ENCODE peak calls at places on chromosome 1, in five cellular contexts. I, G, T, E and L are unnamed samples.

GRCh38 chr1:223759273-223759672 is 46.9 kb downstream of the CAPN2 start:
- DNase-seq in I (no peak), G (peak; percentile 50), T (no peak), E (no peak), L (no peak)

GRCh38 chr1:217713223-217713622 is 82.1 kb downstream of the SPATA17 start:
- DNase-seq in I (no peak), G (no peak), T (no peak), E (no peak), L (no peak)

GRCh38 chr1:103348136-103348535 is 177.4 kb upstream of the RNPC3 start:
- DNase-seq in I (no peak), G (no peak), T (no peak), E (no peak), L (no peak)

GRCh38 chr1:9242338-9242969 is 7.9 kb downstream of the H6PD start:
- DNase-seq in I (peak; percentile 54), G (no peak), T (no peak), E (no peak), L (no peak)

GRCh38 chr1:21822349-21822748 is 10.3 kb downstream of the LDLRAD2 start:
- DNase-seq in I (no peak), G (peak; percentile 96), T (no peak), E (peak; percentile 66), L (no peak)

GRCh38 chr1:55631508-55631907 is 416.3 kb upstream of the USP24 start:
- DNase-seq in I (no peak), G (no peak), T (no peak), E (no peak), L (no peak)

GRCh38 chr1:163885510-163885909 is 563.8 kb downstream of the NUF2 start:
- DNase-seq in I (no peak), G (no peak), T (no peak), E (no peak), L (no peak)

GRCh38 chr1:47841356-47841755 is 155.8 kb downstream of the TRABD2B start:
- DNase-seq in I (no peak), G (no peak), T (no peak), E (no peak), L (no peak)

GRCh38 chr1:181476581-181476980 is 6.7 kb upstream of the CACNA1E start:
- DNase-seq in I (no peak), G (no peak), T (no peak), E (no peak), L (no peak)

GRCh38 chr1:182952677-182953444 is at the start of gene SHCBP1L:
- DNase-seq in I (no peak), G (no peak), T (no peak), E (peak; percentile 25), L (no peak)

GRCh38 chr1:237013608-237014007 is 9.4 kb upstream of the MT1HL1 start:
- DNase-seq in I (no peak), G (no peak), T (no peak), E (no peak), L (no peak)
- TF ChIP-seq YY1 in I (no peak), G (no peak), T (no peak), E (no peak), L (no peak)

GRCh38 chr1:147624011-147624410 is 46.3 kb downstream of the ACP6 start:
- DNase-seq in I (no peak), G (no peak), T (no peak), E (no peak), L (no peak)
- TF ChIP-seq YY1 in I (no peak), G (no peak), T (no peak), E (no peak), L (no peak)

GRCh38 chr1:202501281-202501680 is 152.8 kb downstream of the PPP1R12B start:
- DNase-seq in I (peak; percentile 31), G (no peak), T (peak; percentile 12), E (peak; percentile 7), L (peak; percentile 28)

GRCh38 chr1:202498542-202498941 is 150.0 kb downstream of the PPP1R12B start:
- DNase-seq in I (no peak), G (no peak), T (no peak), E (no peak), L (peak; percentile 11)
- TF ChIP-seq YY1 in I (no peak), G (no peak), T (no peak), E (no peak), L (no peak)

DNA sequence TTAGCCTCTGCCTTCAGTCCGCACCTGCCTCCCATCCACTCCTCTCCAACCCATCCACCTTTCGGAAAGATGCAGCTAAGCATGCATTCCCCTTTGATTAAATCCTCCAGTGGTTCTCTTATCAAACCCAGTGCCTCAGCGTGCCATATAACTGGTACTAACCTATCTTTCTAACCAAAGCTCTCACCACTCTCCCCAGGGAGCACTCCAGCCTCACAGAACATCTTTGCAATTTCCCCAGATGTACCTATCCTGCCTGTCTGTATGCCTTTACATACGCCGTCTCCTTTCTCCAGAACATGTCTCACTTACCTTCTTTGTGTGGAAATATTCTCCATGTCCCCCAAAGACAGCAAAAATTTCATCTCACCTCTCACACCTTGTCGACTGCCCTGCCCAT is 80.0 kb downstream of the SLC25A24 start:
- DNase-seq in I (no peak), G (no peak), T (no peak), E (no peak), L (no peak)
- TF ChIP-seq YY1 in I (no peak), G (no peak), T (no peak), E (no peak), L (no peak)

DNA sequence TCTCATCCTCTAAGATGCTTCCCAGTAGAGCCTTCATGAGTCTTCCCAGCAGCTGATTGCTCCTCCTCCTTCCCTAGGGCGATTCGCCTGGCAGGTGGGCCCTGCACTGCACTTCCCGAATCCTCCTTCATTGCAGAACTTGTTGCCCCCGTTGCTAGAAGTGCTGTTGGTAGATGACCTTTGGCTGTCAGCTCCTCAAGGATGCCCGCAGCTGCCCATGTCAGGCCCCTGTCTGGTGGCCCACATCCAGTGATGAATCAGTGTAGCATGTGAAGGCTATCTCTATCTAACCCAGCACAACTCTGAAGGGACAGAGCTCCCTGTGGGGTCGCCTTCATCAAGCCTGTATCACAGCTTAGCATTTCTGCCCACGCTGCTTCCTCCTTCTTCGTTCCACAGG is 52.1 kb upstream of the F3 start:
- DNase-seq in I (no peak), G (no peak), T (no peak), E (no peak), L (no peak)
- TF ChIP-seq YY1 in I (no peak), G (no peak), T (no peak), E (no peak), L (no peak)

DNA sequence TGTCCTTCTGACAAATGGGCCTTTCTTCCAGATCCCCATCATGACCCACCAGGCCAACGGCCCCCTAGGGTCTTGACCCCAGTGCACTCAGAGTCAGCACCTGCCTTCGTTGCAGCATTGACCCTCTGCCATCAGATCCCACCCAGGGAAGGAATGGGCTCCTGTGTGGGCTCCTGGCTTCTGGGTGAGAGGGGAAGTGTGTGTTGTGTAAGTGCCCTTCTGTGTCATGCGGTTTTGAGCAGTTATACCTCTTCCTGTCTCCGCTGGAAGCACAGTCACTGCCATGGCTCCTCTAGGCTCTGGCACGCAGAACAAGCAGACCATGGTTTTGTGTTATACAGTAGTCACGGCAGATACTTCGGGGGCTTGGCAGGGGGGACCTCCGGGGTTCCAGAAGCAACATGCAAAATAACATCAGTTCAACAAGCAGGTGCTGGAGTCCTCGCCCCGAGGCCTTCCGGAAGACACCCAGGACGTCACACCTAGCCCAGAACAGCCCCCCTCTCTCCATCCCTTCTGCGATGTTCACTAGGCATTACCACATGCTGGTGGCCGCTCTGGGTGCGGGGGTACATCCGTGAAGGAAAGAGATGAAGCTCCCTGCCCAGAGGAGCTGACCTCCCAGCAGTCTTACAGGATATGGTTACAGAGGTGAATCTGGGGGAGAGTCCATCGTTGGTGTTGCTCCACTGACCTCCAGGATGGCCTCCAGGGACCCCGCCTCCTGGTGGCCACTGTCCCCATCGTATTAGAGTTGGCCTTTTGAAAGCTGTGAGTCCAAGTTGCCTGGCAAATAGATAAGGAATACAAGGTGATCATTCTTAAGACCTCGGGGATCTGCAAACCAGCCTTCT is 17.4 kb upstream of the KCNAB2 start:
- DNase-seq in I (no peak), G (no peak), T (no peak), E (no peak), L (no peak)
- TF ChIP-seq YY1 in I (no peak), G (no peak), T (no peak), E (no peak), L (no peak)

GRCh38 chr1:64471218-64471719 is 1.3 kb downstream of the CACHD1 start:
- DNase-seq in I (no peak), G (no peak), T (no peak), E (peak; percentile 85), L (no peak)

GRCh38 chr1:64471724-64472276 is 1.9 kb downstream of the CACHD1 start:
- DNase-seq in I (no peak), G (no peak), T (no peak), E (no peak), L (no peak)

GRCh38 chr1:64469977-64470669 is at the start of gene CACHD1:
- DNase-seq in I (no peak), G (no peak), T (peak; percentile 52), E (peak; percentile 95), L (peak; percentile 85)

GRCh38 chr1:64469614-64469976 is 334 bp upstream of the CACHD1 start:
- DNase-seq in I (no peak), G (no peak), T (no peak), E (no peak), L (no peak)

GRCh38 chr1:64470670-64471217 is 815 bp downstream of the CACHD1 start:
- DNase-seq in I (no peak), G (no peak), T (no peak), E (peak; percentile 83), L (no peak)
- TF ChIP-seq YY1 in I (no peak), G (no peak), T (no peak), E (no peak), L (no peak)

DNA sequence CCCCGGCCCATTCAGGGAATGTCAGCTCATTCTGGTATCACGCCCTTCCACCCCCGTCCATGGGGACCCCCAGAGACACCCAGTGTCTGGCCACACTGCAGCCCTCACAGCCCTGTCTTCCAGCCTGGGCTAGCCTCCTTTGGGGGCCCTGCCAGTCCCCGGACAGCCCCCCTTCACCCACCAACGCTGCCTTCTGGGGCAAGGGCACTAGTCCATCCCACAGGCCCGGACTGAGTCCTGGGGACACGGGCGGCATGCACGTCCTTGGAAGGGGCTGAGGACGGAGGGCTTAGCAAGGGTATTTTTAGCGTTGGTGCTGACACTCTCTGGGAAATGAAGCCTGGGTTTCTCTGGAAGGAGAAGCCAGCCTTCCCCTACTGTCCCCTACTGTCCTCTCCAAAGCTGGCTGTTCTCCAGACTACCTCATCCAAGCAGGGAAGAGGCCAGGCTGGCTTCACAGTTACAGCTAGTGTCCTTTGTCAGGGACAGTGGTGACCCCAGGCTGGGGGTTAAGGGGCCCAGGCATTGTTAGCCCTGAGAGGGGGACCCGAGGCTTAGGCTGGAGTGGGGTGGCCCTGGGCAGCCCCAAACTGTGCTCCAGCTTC is 39.5 kb downstream of the COQ8A start:
- DNase-seq in I (no peak), G (no peak), T (no peak), E (no peak), L (no peak)
- TF ChIP-seq YY1 in I (no peak), G (no peak), T (no peak), E (no peak), L (no peak)

GRCh38 chr1:24186031-24186710 is 918 bp downstream of the IFNLR1 start:
- DNase-seq in I (no peak), G (no peak), T (no peak), E (no peak), L (no peak)

GRCh38 chr1:24182041-24182440 is 5.0 kb downstream of the IFNLR1 start:
- DNase-seq in I (no peak), G (no peak), T (no peak), E (no peak), L (no peak)

GRCh38 chr1:24186993-24187790 is at the start of gene IFNLR1:
- DNase-seq in I (peak; percentile 62), G (peak; percentile 36), T (peak; percentile 58), E (peak; percentile 89), L (peak; percentile 47)

GRCh38 chr1:24186711-24186992 is 437 bp downstream of the IFNLR1 start:
- DNase-seq in I (no peak), G (no peak), T (no peak), E (no peak), L (no peak)

GRCh38 chr1:24185056-24185455 is 2.0 kb downstream of the IFNLR1 start:
- DNase-seq in I (no peak), G (no peak), T (no peak), E (no peak), L (no peak)
- TF ChIP-seq YY1 in I (no peak), G (no peak), T (no peak), E (no peak), L (no peak)